ENCODE peak calls at places on chromosome 14, in ten cellular contexts. S is choroid plexus epithelial cell, B is H54, Z is astrocyte of the cerebellum, P is RWPE1, G is hypothalamus, L is AG08396, Y is AG10803, E is activated T-helper 1 cell treated with Interleukin-2 at 50 U/mL for 16 hours, I is WERI-Rb-1. W is an unnamed sample.

GRCh38 chr14:88310021-88310420 is 13.0 kb downstream of the KCNK10 start:
- DNase-seq in S (no peak), B (no peak), Z (no peak), P (no peak), G (no peak), L (no peak), Y (no peak), E (no peak), I (no peak), W (no peak)

GRCh38 chr14:52342849-52343606 is 28.9 kb downstream of the PTGER2 start:
- DNase-seq in S (peak; percentile 57), B (no peak), Z (no peak), P (peak; percentile 39), G (no peak), L (no peak), Y (no peak), E (no peak), I (no peak), W (no peak)

GRCh38 chr14:99519347-99519881 is 38.2 kb downstream of the CCNK start:
- DNase-seq in S (no peak), B (no peak), Z (no peak), P (no peak), G (no peak), L (no peak), Y (no peak), E (no peak), I (no peak), W (no peak)

GRCh38 chr14:61876362-61877049 is 114.3 kb downstream of the SNAPC1 start:
- DNase-seq in S (no peak), B (no peak), Z (no peak), P (no peak), G (no peak), L (no peak), Y (no peak), E (no peak), I (no peak), W (no peak)

GRCh38 chr14:38098074-38098846 is 109.4 kb upstream of the SSTR1 start:
- DNase-seq in S (peak; percentile 78), B (no peak), Z (peak; percentile 34), P (peak; percentile 2), G (no peak), L (peak; percentile 33), Y (peak; percentile 94), E (no peak), I (no peak), W (no peak)

GRCh38 chr14:96362071-96362964 is 823 bp downstream of the ATG2B start:
- DNase-seq in S (peak; percentile 66), B (peak; percentile 23), Z (no peak), P (peak; percentile 45), G (no peak), L (peak; percentile 31), Y (peak; percentile 25), E (peak; percentile 15), I (no peak), W (no peak)

GRCh38 chr14:93285048-93285447 is 47.8 kb downstream of the BTBD7 start:
- DNase-seq in S (peak; percentile 68), B (no peak), Z (peak; percentile 32), P (no peak), G (no peak), L (no peak), Y (peak; percentile 37), E (no peak), I (no peak), W (no peak)

GRCh38 chr14:101228949-101229541 is 325.5 kb upstream of the RTL1 start:
- DNase-seq in S (no peak), B (no peak), Z (no peak), P (no peak), G (no peak), L (no peak), Y (no peak), E (no peak), I (no peak), W (no peak)

GRCh38 chr14:51597511-51597920 is 54.2 kb upstream of the FRMD6 start:
- DNase-seq in S (no peak), B (no peak), Z (no peak), P (no peak), G (no peak), L (peak; percentile 22), Y (peak; percentile 93), E (no peak), I (no peak), W (no peak)

GRCh38 chr14:29710015-29710414 is 217.6 kb downstream of the PRKD1 start:
- DNase-seq in S (peak; percentile 42), B (no peak), Z (no peak), P (no peak), G (no peak), L (no peak), Y (peak; percentile 3), E (no peak), I (no peak), W (no peak)

GRCh38 chr14:20986811-20987210 is 3.0 kb upstream of the METTL17 start:
- DNase-seq in S (peak; percentile 98), B (peak; percentile 57), Z (peak; percentile 94), P (peak; percentile 92), G (no peak), L (peak; percentile 84), Y (peak; percentile 95), E (no peak), I (no peak), W (no peak)

GRCh38 chr14:57982802-57983201 is 116.9 kb upstream of the SLC35F4 start:
- DNase-seq in S (no peak), B (no peak), Z (no peak), P (no peak), G (no peak), L (peak; percentile 7), Y (no peak), E (no peak), I (no peak), W (no peak)

GRCh38 chr14:99229654-99230215 is 42.3 kb downstream of the BCL11B start:
- DNase-seq in S (no peak), B (no peak), Z (no peak), P (no peak), G (no peak), L (no peak), Y (no peak), E (no peak), I (no peak), W (no peak)

GRCh38 chr14:92704821-92705220 is 43.6 kb downstream of the LGMN start:
- DNase-seq in S (no peak), B (no peak), Z (no peak), P (no peak), G (no peak), L (no peak), Y (no peak), E (no peak), I (no peak), W (no peak)

GRCh38 chr14:76154539-76155126 is 2.9 kb downstream of the GPATCH2L start:
- DNase-seq in S (no peak), B (no peak), Z (no peak), P (no peak), G (no peak), L (no peak), Y (no peak), E (no peak), I (no peak), W (no peak)

GRCh38 chr14:55712505-55712904 is 132.5 kb downstream of the KTN1 start:
- DNase-seq in S (no peak), B (no peak), Z (no peak), P (no peak), G (peak; percentile 3), L (no peak), Y (no peak), E (no peak), I (no peak), W (no peak)

W was measured in progenitor cell of endocrine pancreas.